ENCODE peak calls at places on chromosomes 1 and 21, in nine cellular contexts. One of them, this sample, is unnamed.

GRCh38 chr21:15967661-15968060 is 237.9 kb downstream of the USP25 start:
- DNase-seq in body of pancreas: no peak
- DNase-seq in breast epithelium: no peak
- DNase-seq in HepG2: no peak
- DNase-seq in thoracic aorta: no peak
- DNase-seq in tibial nerve: no peak
- DNase-seq in cardiac muscle cell: no peak
- DNase-seq in prostate gland: no peak
- DNase-seq in tibial artery: no peak
- DNase-seq in this sample: peak

GRCh38 chr1:113903496-113904291 is 905 bp downstream of the AP4B1 start:
- DNase-seq in body of pancreas: no peak
- DNase-seq in breast epithelium: no peak
- DNase-seq in HepG2: no peak
- DNase-seq in thoracic aorta: no peak
- DNase-seq in tibial nerve: no peak
- DNase-seq in cardiac muscle cell: no peak
- DNase-seq in prostate gland: no peak
- DNase-seq in tibial artery: no peak
- DNase-seq in this sample: no peak

GRCh38 chr1:43934279-43934985 is 831 bp downstream of the ARTN start:
- DNase-seq in body of pancreas: peak
- DNase-seq in breast epithelium: no peak
- DNase-seq in HepG2: peak
- DNase-seq in thoracic aorta: no peak
- DNase-seq in tibial nerve: peak
- DNase-seq in cardiac muscle cell: peak
- DNase-seq in prostate gland: no peak
- DNase-seq in tibial artery: no peak
- DNase-seq in this sample: peak

GRCh38 chr1:28078680-28079626 is 9.5 kb downstream of the EYA3 start:
- DNase-seq in body of pancreas: no peak
- DNase-seq in breast epithelium: no peak
- DNase-seq in HepG2: peak
- DNase-seq in thoracic aorta: no peak
- DNase-seq in tibial nerve: no peak
- DNase-seq in cardiac muscle cell: no peak
- DNase-seq in prostate gland: no peak
- DNase-seq in tibial artery: no peak
- DNase-seq in this sample: peak

GRCh38 chr1:212641956-212642355 is 33.4 kb downstream of the ATF3 start:
- DNase-seq in body of pancreas: no peak
- DNase-seq in breast epithelium: no peak
- DNase-seq in HepG2: no peak
- DNase-seq in thoracic aorta: no peak
- DNase-seq in tibial nerve: no peak
- DNase-seq in cardiac muscle cell: no peak
- DNase-seq in prostate gland: no peak
- DNase-seq in tibial artery: no peak
- DNase-seq in this sample: no peak

GRCh38 chr1:151703813-151704212 is 12.8 kb downstream of the CELF3 start:
- DNase-seq in body of pancreas: no peak
- DNase-seq in breast epithelium: peak
- DNase-seq in HepG2: no peak
- DNase-seq in thoracic aorta: no peak
- DNase-seq in tibial nerve: no peak
- DNase-seq in cardiac muscle cell: no peak
- DNase-seq in prostate gland: no peak
- DNase-seq in tibial artery: no peak
- DNase-seq in this sample: no peak

GRCh38 chr1:186442651-186443114 is 18.2 kb downstream of the PDC start:
- DNase-seq in body of pancreas: no peak
- DNase-seq in breast epithelium: no peak
- DNase-seq in HepG2: no peak
- DNase-seq in thoracic aorta: no peak
- DNase-seq in tibial nerve: no peak
- DNase-seq in cardiac muscle cell: no peak
- DNase-seq in prostate gland: no peak
- DNase-seq in tibial artery: no peak
- DNase-seq in this sample: peak

GRCh38 chr1:4838231-4838630 is 183.8 kb downstream of the AJAP1 start:
- DNase-seq in body of pancreas: no peak
- DNase-seq in breast epithelium: no peak
- DNase-seq in HepG2: no peak
- DNase-seq in thoracic aorta: no peak
- DNase-seq in tibial nerve: no peak
- DNase-seq in cardiac muscle cell: no peak
- DNase-seq in prostate gland: no peak
- DNase-seq in tibial artery: no peak
- DNase-seq in this sample: no peak

GRCh38 chr1:246295340-246295739 is 211.7 kb downstream of the SMYD3 start:
- DNase-seq in body of pancreas: no peak
- DNase-seq in breast epithelium: no peak
- DNase-seq in HepG2: no peak
- DNase-seq in thoracic aorta: no peak
- DNase-seq in tibial nerve: no peak
- DNase-seq in cardiac muscle cell: no peak
- DNase-seq in prostate gland: no peak
- DNase-seq in tibial artery: no peak
- DNase-seq in this sample: no peak

GRCh38 chr1:153612755-153613331 is at the start of gene S100A16:
- DNase-seq in body of pancreas: peak
- DNase-seq in breast epithelium: peak
- DNase-seq in HepG2: no peak
- DNase-seq in thoracic aorta: peak
- DNase-seq in tibial nerve: peak
- DNase-seq in cardiac muscle cell: peak
- DNase-seq in prostate gland: peak
- DNase-seq in tibial artery: peak
- DNase-seq in this sample: peak

GRCh38 chr1:165560834-165561233 is 17.0 kb downstream of the LRRC52 start:
- DNase-seq in body of pancreas: no peak
- DNase-seq in breast epithelium: no peak
- DNase-seq in HepG2: no peak
- DNase-seq in thoracic aorta: no peak
- DNase-seq in tibial nerve: no peak
- DNase-seq in cardiac muscle cell: no peak
- DNase-seq in prostate gland: no peak
- DNase-seq in tibial artery: no peak
- DNase-seq in this sample: no peak

GRCh38 chr21:42830456-42831455 is 48.6 kb downstream of the WDR4 start:
- DNase-seq in body of pancreas: no peak
- DNase-seq in breast epithelium: no peak
- DNase-seq in HepG2: no peak
- DNase-seq in thoracic aorta: no peak
- DNase-seq in tibial nerve: no peak
- DNase-seq in cardiac muscle cell: no peak
- DNase-seq in prostate gland: no peak
- DNase-seq in tibial artery: no peak
- DNase-seq in this sample: no peak

GRCh38 chr21:44947111-44947929 is 7.5 kb downstream of the SLX9 start:
- DNase-seq in body of pancreas: no peak
- DNase-seq in breast epithelium: peak
- DNase-seq in HepG2: no peak
- DNase-seq in thoracic aorta: no peak
- DNase-seq in tibial nerve: no peak
- DNase-seq in cardiac muscle cell: no peak
- DNase-seq in prostate gland: no peak
- DNase-seq in tibial artery: peak
- DNase-seq in this sample: no peak

GRCh38 chr1:160006312-160006940 is 25.4 kb downstream of the PIGM start:
- DNase-seq in body of pancreas: peak
- DNase-seq in breast epithelium: peak
- DNase-seq in HepG2: peak
- DNase-seq in thoracic aorta: no peak
- DNase-seq in tibial nerve: peak
- DNase-seq in cardiac muscle cell: peak
- DNase-seq in prostate gland: peak
- DNase-seq in tibial artery: no peak
- DNase-seq in this sample: peak

DNA sequence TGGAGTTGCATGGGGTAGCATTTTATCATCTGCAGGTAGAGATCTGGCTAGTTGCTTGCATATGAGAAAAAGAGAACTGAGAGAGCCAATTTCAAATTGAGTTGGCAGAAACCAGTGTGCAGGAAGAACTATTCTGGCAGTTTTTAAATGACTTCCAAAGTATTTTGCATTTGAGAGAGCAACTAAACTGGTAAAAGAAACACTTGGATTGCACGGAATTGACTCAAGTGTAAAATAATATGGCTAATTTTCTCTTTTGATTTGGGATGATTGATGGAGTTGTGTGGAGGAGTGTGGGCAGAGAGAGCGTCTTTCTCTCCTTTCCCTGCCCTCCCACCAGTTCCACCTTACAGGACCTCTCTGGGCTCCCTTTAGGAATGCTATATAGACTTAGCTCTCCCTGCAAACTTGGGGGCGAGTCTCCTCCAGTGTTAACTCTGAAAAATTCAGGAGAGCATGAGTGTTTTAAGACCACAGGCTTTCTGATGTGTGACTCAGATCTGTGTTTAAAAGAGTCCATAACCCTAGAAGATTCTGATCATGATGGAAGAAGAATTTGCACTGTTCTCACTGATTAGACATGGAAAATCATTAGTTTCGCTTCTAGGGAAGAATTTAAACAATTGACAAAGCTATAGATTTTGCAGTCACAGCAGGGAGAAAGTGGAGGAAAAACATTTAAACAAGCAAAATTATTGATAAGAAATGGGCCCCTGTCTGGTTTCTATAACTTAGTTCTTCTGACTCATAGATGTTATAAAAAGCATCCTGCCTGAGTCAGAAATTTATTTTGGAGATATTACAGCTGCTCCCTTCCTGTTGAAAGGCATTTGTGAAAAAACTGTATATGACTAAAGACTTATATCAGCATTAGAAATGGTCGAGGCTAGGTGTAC is 24.9 kb upstream of the CTBS start:
- DNase-seq in body of pancreas: no peak
- DNase-seq in breast epithelium: no peak
- DNase-seq in HepG2: no peak
- DNase-seq in thoracic aorta: no peak
- DNase-seq in tibial nerve: no peak
- DNase-seq in cardiac muscle cell: no peak
- DNase-seq in prostate gland: no peak
- DNase-seq in tibial artery: no peak
- DNase-seq in this sample: peak
- H3K4me3 ChIP-seq in body of pancreas: no peak
- H3K4me3 ChIP-seq in breast epithelium: no peak
- H3K4me3 ChIP-seq in HepG2: no peak
- H3K4me3 ChIP-seq in thoracic aorta: peak
- H3K4me3 ChIP-seq in tibial nerve: no peak
- H3K4me3 ChIP-seq in cardiac muscle cell: no peak
- H3K4me3 ChIP-seq in prostate gland: no peak
- H3K4me3 ChIP-seq in tibial artery: no peak
- H3K4me3 ChIP-seq in this sample: no peak

GRCh38 chr1:50369830-50370229 is 53.4 kb downstream of the DMRTA2 start:
- DNase-seq in body of pancreas: no peak
- DNase-seq in breast epithelium: no peak
- DNase-seq in HepG2: peak
- DNase-seq in thoracic aorta: no peak
- DNase-seq in tibial nerve: no peak
- DNase-seq in cardiac muscle cell: no peak
- DNase-seq in prostate gland: no peak
- DNase-seq in tibial artery: no peak
- DNase-seq in this sample: no peak
- TF ChIP-seq CTCF in body of pancreas: no peak
- TF ChIP-seq CTCF in breast epithelium: no peak
- TF ChIP-seq CTCF in HepG2: peak
- TF ChIP-seq CTCF in thoracic aorta: no peak
- TF ChIP-seq CTCF in tibial nerve: no peak
- TF ChIP-seq CTCF in cardiac muscle cell: peak
- TF ChIP-seq CTCF in prostate gland: no peak
- TF ChIP-seq CTCF in tibial artery: no peak
- TF ChIP-seq CTCF in this sample: peak

GRCh38 chr21:36926989-36927695 is 39.3 kb downstream of the HLCS start:
- DNase-seq in body of pancreas: no peak
- DNase-seq in breast epithelium: no peak
- DNase-seq in HepG2: no peak
- DNase-seq in thoracic aorta: no peak
- DNase-seq in tibial nerve: no peak
- DNase-seq in cardiac muscle cell: no peak
- DNase-seq in prostate gland: peak
- DNase-seq in tibial artery: no peak
- DNase-seq in this sample: no peak

GRCh38 chr21:36929622-36930021 is 36.8 kb downstream of the HLCS start:
- DNase-seq in body of pancreas: peak
- DNase-seq in breast epithelium: no peak
- DNase-seq in HepG2: no peak
- DNase-seq in thoracic aorta: no peak
- DNase-seq in tibial nerve: peak
- DNase-seq in cardiac muscle cell: no peak
- DNase-seq in prostate gland: peak
- DNase-seq in tibial artery: no peak
- DNase-seq in this sample: no peak

GRCh38 chr21:36932417-36932816 is 34.1 kb downstream of the HLCS start:
- DNase-seq in body of pancreas: no peak
- DNase-seq in breast epithelium: no peak
- DNase-seq in HepG2: no peak
- DNase-seq in thoracic aorta: no peak
- DNase-seq in tibial nerve: no peak
- DNase-seq in cardiac muscle cell: no peak
- DNase-seq in prostate gland: no peak
- DNase-seq in tibial artery: no peak
- DNase-seq in this sample: no peak

GRCh38 chr21:36927718-36928117 is 38.8 kb downstream of the HLCS start:
- DNase-seq in body of pancreas: peak
- DNase-seq in breast epithelium: peak
- DNase-seq in HepG2: peak
- DNase-seq in thoracic aorta: peak
- DNase-seq in tibial nerve: peak
- DNase-seq in cardiac muscle cell: peak
- DNase-seq in prostate gland: peak
- DNase-seq in tibial artery: peak
- DNase-seq in this sample: peak

DNA sequence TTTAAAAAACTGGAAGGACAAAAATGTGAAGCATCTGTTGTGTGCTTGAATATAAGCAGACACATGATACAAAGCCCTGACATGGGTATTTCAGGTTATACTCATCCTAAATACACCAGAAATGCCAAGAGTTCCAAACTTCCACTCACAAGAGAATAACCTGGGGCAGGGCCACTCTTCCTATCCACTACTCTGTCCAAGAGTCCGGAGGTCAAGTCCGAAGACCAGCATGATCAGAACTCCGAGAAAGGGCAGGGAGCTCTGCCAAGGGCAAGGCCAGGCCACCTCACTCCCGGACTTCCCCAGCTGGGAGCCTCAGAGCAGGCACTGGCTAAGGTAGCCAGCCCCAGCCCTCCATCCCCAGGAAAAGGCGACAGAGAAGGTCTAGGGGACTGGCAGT is 37.5 kb downstream of the HLCS start:
- DNase-seq in body of pancreas: no peak
- DNase-seq in breast epithelium: no peak
- DNase-seq in HepG2: no peak
- DNase-seq in thoracic aorta: no peak
- DNase-seq in tibial nerve: no peak
- DNase-seq in cardiac muscle cell: no peak
- DNase-seq in prostate gland: no peak
- DNase-seq in tibial artery: no peak
- DNase-seq in this sample: no peak
- H3K27ac ChIP-seq in body of pancreas: peak
- H3K27ac ChIP-seq in breast epithelium: no peak
- H3K27ac ChIP-seq in HepG2: no peak
- H3K27ac ChIP-seq in thoracic aorta: no peak
- H3K27ac ChIP-seq in tibial nerve: no peak
- H3K27ac ChIP-seq in cardiac muscle cell: no peak
- H3K27ac ChIP-seq in prostate gland: peak
- H3K27ac ChIP-seq in tibial artery: no peak
- H3K27ac ChIP-seq in this sample: no peak

GRCh38 chr1:197675475-197676324 is 99.6 kb downstream of the DENND1B start:
- DNase-seq in body of pancreas: peak
- DNase-seq in breast epithelium: no peak
- DNase-seq in HepG2: no peak
- DNase-seq in thoracic aorta: no peak
- DNase-seq in tibial nerve: peak
- DNase-seq in cardiac muscle cell: no peak
- DNase-seq in prostate gland: no peak
- DNase-seq in tibial artery: peak
- DNase-seq in this sample: no peak
- H3K4me3 ChIP-seq in body of pancreas: no peak
- H3K4me3 ChIP-seq in breast epithelium: peak
- H3K4me3 ChIP-seq in HepG2: no peak
- H3K4me3 ChIP-seq in thoracic aorta: no peak
- H3K4me3 ChIP-seq in tibial nerve: peak
- H3K4me3 ChIP-seq in cardiac muscle cell: no peak
- H3K4me3 ChIP-seq in prostate gland: no peak
- H3K4me3 ChIP-seq in tibial artery: no peak
- H3K4me3 ChIP-seq in this sample: no peak